ENCODE peak calls at places on chromosomes 1 and 21, in four cellular contexts. W, E, C and N are unnamed samples.

GRCh38 chr1:199545780-199546179 is 481.7 kb upstream of the NR5A2 start:
- DNase-seq in W (peak; percentile 37), E (no peak), C (peak; percentile 3), N (no peak)

GRCh38 chr1:18957136-18957521 is 653 bp upstream of the IFFO2 start:
- DNase-seq in W (peak; percentile 45), E (peak; percentile 37), C (no peak), N (no peak)

GRCh38 chr1:162003061-162003824 is 20.4 kb downstream of the OLFML2B start:
- DNase-seq in W (no peak), E (no peak), C (no peak), N (no peak)

GRCh38 chr1:37288900-37289299 is 185.5 kb upstream of the ZC3H12A start:
- DNase-seq in W (no peak), E (no peak), C (no peak), N (no peak)

GRCh38 chr1:59092126-59092525 is 204.8 kb upstream of the FGGY start:
- DNase-seq in W (no peak), E (no peak), C (no peak), N (no peak)

GRCh38 chr1:53766766-53767409 is 27.9 kb upstream of the GLIS1 start:
- DNase-seq in W (no peak), E (no peak), C (no peak), N (no peak)

GRCh38 chr1:66384258-66384657 is 149.7 kb upstream of the SGIP1 start:
- DNase-seq in W (no peak), E (no peak), C (no peak), N (no peak)

GRCh38 chr1:9890224-9890731 is 19.8 kb downstream of the CTNNBIP1 start:
- DNase-seq in W (no peak), E (no peak), C (peak; percentile 21), N (no peak)

GRCh38 chr1:2935766-2936390 is 85.4 kb upstream of the ACTRT2 start:
- DNase-seq in W (no peak), E (no peak), C (no peak), N (no peak)

GRCh38 chr21:42565206-42565810 is 51.7 kb downstream of the SLC37A1 start:
- DNase-seq in W (no peak), E (no peak), C (no peak), N (no peak)

GRCh38 chr1:27349784-27350672 is 8.2 kb downstream of the SYTL1 start:
- DNase-seq in W (peak; percentile 80), E (no peak), C (peak; percentile 70), N (no peak)

GRCh38 chr1:228734881-228735801 is at the start of gene RHOU:
- DNase-seq in W (peak; percentile 63), E (no peak), C (peak; percentile 68), N (peak; percentile 20)

GRCh38 chr1:46543761-46544560 is 7.5 kb downstream of the KNCN start:
- DNase-seq in W (no peak), E (peak; percentile 74), C (no peak), N (no peak)

GRCh38 chr1:234595899-234596298 is 14.1 kb downstream of the IRF2BP2 start:
- DNase-seq in W (no peak), E (no peak), C (no peak), N (no peak)

GRCh38 chr1:153549741-153550397 is 811 bp upstream of the S100A3 start:
- DNase-seq in W (no peak), E (no peak), C (no peak), N (no peak)

GRCh38 chr1:38776466-38776865 is 83.1 kb downstream of the RRAGC start:
- DNase-seq in W (no peak), E (no peak), C (no peak), N (no peak)

GRCh38 chr1:17141441-17142197 is 22.4 kb upstream of the PADI2 start:
- DNase-seq in W (no peak), E (no peak), C (no peak), N (no peak)

GRCh38 chr1:34781071-34781843 is at the start of gene GJB3:
- DNase-seq in W (peak; percentile 61), E (peak; percentile 38), C (peak; percentile 35), N (no peak)

GRCh38 chr1:51190996-51191395 is 45.1 kb upstream of the RNF11 start:
- DNase-seq in W (no peak), E (no peak), C (no peak), N (no peak)

GRCh38 chr1:148372731-148373130 is 110.4 kb downstream of the PPIAL4G start:
- DNase-seq in W (no peak), E (no peak), C (no peak), N (peak; percentile 20)

GRCh38 chr1:67031121-67031520 is 22.8 kb downstream of the SLC35D1 start:
- DNase-seq in W (no peak), E (no peak), C (no peak), N (no peak)

GRCh38 chr1:161069731-161070270 is at the start of gene ARHGAP30:
- DNase-seq in W (no peak), E (no peak), C (no peak), N (no peak)

GRCh38 chr1:209869242-209870149 is 41.7 kb downstream of the UTP25 start:
- DNase-seq in W (no peak), E (no peak), C (no peak), N (no peak)

GRCh38 chr1:212242288-212242984 is 42.8 kb upstream of the PPP2R5A start:
- DNase-seq in W (no peak), E (peak; percentile 75), C (no peak), N (peak; percentile 79)

GRCh38 chr1:112446411-112446810 is 50.4 kb downstream of the CTTNBP2NL start:
- DNase-seq in W (no peak), E (no peak), C (no peak), N (no peak)

GRCh38 chr1:65679773-65680172 is 112.9 kb upstream of the PDE4B start:
- DNase-seq in W (no peak), E (no peak), C (no peak), N (no peak)

GRCh38 chr1:111420377-111420776 is 7.2 kb downstream of the OVGP1 start:
- DNase-seq in W (no peak), E (no peak), C (no peak), N (no peak)

GRCh38 chr1:15287591-15287990 is 40.6 kb downstream of the FHAD1 start:
- DNase-seq in W (no peak), E (no peak), C (no peak), N (no peak)

GRCh38 chr1:15289251-15289651 is 42.2 kb downstream of the FHAD1 start:
- DNase-seq in W (no peak), E (no peak), C (no peak), N (no peak)

GRCh38 chr1:15286452-15286851 is 39.4 kb downstream of the FHAD1 start:
- DNase-seq in W (no peak), E (peak; percentile 28), C (no peak), N (no peak)

GRCh38 chr1:15287035-15287434 is 40.0 kb downstream of the FHAD1 start:
- DNase-seq in W (no peak), E (no peak), C (no peak), N (no peak)

GRCh38 chr1:15288173-15288926 is 41.3 kb downstream of the FHAD1 start:
- DNase-seq in W (no peak), E (no peak), C (no peak), N (no peak)
- TF ChIP-seq NR3C1 in W (no peak), E (no peak), C (no peak), N (no peak)

GRCh38 chr1:68426594-68426993 is 23.2 kb downstream of the RPE65 start:
- DNase-seq in W (no peak), E (no peak), C (no peak), N (no peak)
- TF ChIP-seq NR3C1 in W (no peak), E (no peak), C (no peak), N (no peak)

GRCh38 chr21:37907076-37907475 is 9.2 kb downstream of the KCNJ6 start:
- DNase-seq in W (no peak), E (no peak), C (no peak), N (no peak)
- TF ChIP-seq NR3C1 in W (no peak), E (no peak), C (no peak), N (no peak)

DNA sequence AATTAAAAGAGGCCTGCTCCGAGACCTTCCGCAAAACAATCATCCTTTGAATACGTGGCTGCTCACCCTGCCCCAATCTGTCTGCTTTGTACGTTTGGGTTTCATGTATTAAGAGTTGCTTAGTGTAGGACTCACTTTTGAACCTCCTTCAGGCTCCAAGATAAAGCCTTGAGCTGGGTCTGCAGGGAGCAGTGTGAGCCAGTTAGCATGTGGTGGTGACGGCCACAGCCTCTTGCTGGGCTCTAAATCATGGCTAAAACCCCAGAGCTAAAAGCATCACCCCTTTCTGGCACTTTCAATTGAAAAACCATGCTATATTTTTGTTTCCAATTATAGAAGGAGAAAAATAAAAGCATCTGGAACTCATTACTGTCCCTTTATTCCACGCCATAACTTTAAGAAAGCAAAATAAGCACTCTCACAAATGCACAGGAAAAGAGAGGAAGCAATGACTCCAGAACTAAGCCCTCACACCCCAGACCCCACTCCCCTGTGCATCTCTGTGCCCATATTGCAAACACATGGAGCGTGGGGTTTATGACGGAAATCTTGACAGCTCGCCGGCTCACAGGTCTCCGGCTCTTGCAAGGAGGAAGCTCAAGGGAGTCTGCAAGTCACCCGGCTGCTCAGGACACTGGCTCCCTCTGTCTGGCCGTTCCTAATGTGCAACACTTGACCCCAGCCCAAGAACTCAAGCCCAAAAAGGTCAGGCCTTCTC is 135.5 kb downstream of the MIS18A start:
- DNase-seq in W (peak; percentile 23), E (no peak), C (no peak), N (no peak)
- TF ChIP-seq NR3C1 in W (no peak), E (no peak), C (no peak), N (no peak)

GRCh38 chr1:201429771-201430501 is 8.4 kb upstream of the TNNI1 start:
- DNase-seq in W (no peak), E (no peak), C (no peak), N (no peak)

GRCh38 chr1:201423655-201424610 is 2.4 kb upstream of the TNNI1 start:
- DNase-seq in W (no peak), E (no peak), C (no peak), N (no peak)

GRCh38 chr1:201422436-201423030 is 1.0 kb upstream of the TNNI1 start:
- DNase-seq in W (no peak), E (no peak), C (no peak), N (no peak)

GRCh38 chr1:201427923-201428322 is 6.4 kb upstream of the TNNI1 start:
- DNase-seq in W (no peak), E (no peak), C (no peak), N (no peak)

GRCh38 chr1:201426395-201427310 is 5.1 kb upstream of the TNNI1 start:
- DNase-seq in W (no peak), E (no peak), C (no peak), N (no peak)
- TF ChIP-seq NR3C1 in W (no peak), E (no peak), C (no peak), N (no peak)